ENCODE peak calls at places on chromosome 7, in four cellular contexts. G is upper lobe of right lung; M is activated T-cell treated with anti-CD3 and anti-CD28 coated beads, Interleukin-2, amount 50 U/mL, for 72 hours; N is esophagus mucosa. B is an unnamed sample.

GRCh38 chr7:19107142-19107391 is 10.4 kb downstream of the TWIST1 start:
- ATAC-seq in G (no peak), M (no peak), N (no peak), B (no peak)

GRCh38 chr7:47280114-47280513 is 301.8 kb downstream of the TNS3 start:
- ATAC-seq in G (no peak), M (no peak), N (no peak), B (no peak)

GRCh38 chr7:5139998-5140397 is 50.0 kb upstream of the WIPI2 start:
- ATAC-seq in G (peak), M (no peak), N (no peak), B (no peak)

GRCh38 chr7:112223310-112223709 is 16.8 kb downstream of the ZNF277 start:
- ATAC-seq in G (no peak), M (no peak), N (no peak), B (no peak)

GRCh38 chr7:749121-749520 is 22.0 kb upstream of the PRKAR1B start:
- ATAC-seq in G (no peak), M (no peak), N (no peak), B (no peak)

GRCh38 chr7:50508471-50508943 is 56.7 kb downstream of the DDC start:
- ATAC-seq in G (no peak), M (no peak), N (no peak), B (no peak)

GRCh38 chr7:3915337-3915865 is 614.3 kb downstream of the SDK1 start:
- ATAC-seq in G (no peak), M (no peak), N (no peak), B (peak)

GRCh38 chr7:158588085-158588877 is 658 bp upstream of the PTPRN2 start:
- ATAC-seq in G (peak), M (peak), N (no peak), B (peak)

GRCh38 chr7:78148166-78148894 is 349.8 kb downstream of the PHTF2 start:
- ATAC-seq in G (no peak), M (no peak), N (no peak), B (no peak)

GRCh38 chr7:29806131-29806792 is at the start of gene WIPF3:
- ATAC-seq in G (peak), M (peak), N (peak), B (no peak)

GRCh38 chr7:8254667-8255066 is 7.3 kb downstream of the ICA1 start:
- ATAC-seq in G (peak), M (no peak), N (peak), B (no peak)

GRCh38 chr7:64904008-64904407 is 935 bp downstream of the ZNF273 start:
- ATAC-seq in G (no peak), M (no peak), N (no peak), B (no peak)

GRCh38 chr7:43679210-43680068 is 49.9 kb downstream of the COA1 start:
- ATAC-seq in G (no peak), M (peak), N (no peak), B (peak)

GRCh38 chr7:128120116-128120515 is 88.9 kb upstream of the LRRC4 start:
- ATAC-seq in G (no peak), M (no peak), N (no peak), B (no peak)

GRCh38 chr7:28144266-28144665 is 36.3 kb downstream of the JAZF1 start:
- ATAC-seq in G (no peak), M (no peak), N (no peak), B (no peak)

GRCh38 chr7:106501605-106502580 is 159.1 kb downstream of the CCDC71L start:
- ATAC-seq in G (peak), M (no peak), N (no peak), B (peak)

GRCh38 chr7:28292826-28293528 is 112.4 kb upstream of the JAZF1 start:
- ATAC-seq in G (no peak), M (peak), N (no peak), B (peak)

GRCh38 chr7:101681170-101682007 is 52.3 kb upstream of the MYL10 start:
- ATAC-seq in G (peak), M (no peak), N (peak), B (no peak)

GRCh38 chr7:85924062-85924461 is 719.6 kb upstream of the GRM3 start:
- ATAC-seq in G (no peak), M (no peak), N (no peak), B (no peak)

GRCh38 chr7:99357701-99358490 is 16.6 kb upstream of the ARPC1B start:
- ATAC-seq in G (no peak), M (no peak), N (no peak), B (no peak)

GRCh38 chr7:412313-412710 is 107.3 kb downstream of the PDGFA start:
- ATAC-seq in G (no peak), M (no peak), N (no peak), B (no peak)